ENCODE peak calls at places on chromosomes 3 and 15, in seven cellular contexts. One of them, this sample, is unnamed.

GRCh38 chr15:74200394-74200793 is 2.2 kb downstream of the STRA6 start:
- DNase-seq in activated CD4-positive, CD25-positive, alpha-beta regulatory T cell treated with anti-CD3 and anti-CD28 coated beads, Interleukin-2, amount 50 U/mL, for 72 hours: no peak
- DNase-seq in SW480: no peak
- DNase-seq in astrocyte of the spinal cord: peak
- DNase-seq in midbrain: no peak
- DNase-seq in stimulated activated naive CD4-positive, alpha-beta T cell: no peak
- DNase-seq in posterior cingulate gyrus: no peak
- DNase-seq in this sample: peak

GRCh38 chr15:74382004-74382816 is 14.8 kb upstream of the CYP11A1 start:
- DNase-seq in activated CD4-positive, CD25-positive, alpha-beta regulatory T cell treated with anti-CD3 and anti-CD28 coated beads, Interleukin-2, amount 50 U/mL, for 72 hours: peak
- DNase-seq in SW480: peak
- DNase-seq in astrocyte of the spinal cord: peak
- DNase-seq in midbrain: peak
- DNase-seq in stimulated activated naive CD4-positive, alpha-beta T cell: peak
- DNase-seq in posterior cingulate gyrus: peak
- DNase-seq in this sample: peak

GRCh38 chr3:49378249-49378899 is 20.2 kb upstream of the GPX1 start:
- DNase-seq in activated CD4-positive, CD25-positive, alpha-beta regulatory T cell treated with anti-CD3 and anti-CD28 coated beads, Interleukin-2, amount 50 U/mL, for 72 hours: no peak
- DNase-seq in SW480: peak
- DNase-seq in astrocyte of the spinal cord: peak
- DNase-seq in midbrain: no peak
- DNase-seq in stimulated activated naive CD4-positive, alpha-beta T cell: no peak
- DNase-seq in posterior cingulate gyrus: no peak
- DNase-seq in this sample: peak

GRCh38 chr3:102181202-102181920 is 253.5 kb upstream of the ZPLD1 start:
- DNase-seq in activated CD4-positive, CD25-positive, alpha-beta regulatory T cell treated with anti-CD3 and anti-CD28 coated beads, Interleukin-2, amount 50 U/mL, for 72 hours: no peak
- DNase-seq in SW480: no peak
- DNase-seq in astrocyte of the spinal cord: peak
- DNase-seq in midbrain: no peak
- DNase-seq in stimulated activated naive CD4-positive, alpha-beta T cell: no peak
- DNase-seq in posterior cingulate gyrus: no peak
- DNase-seq in this sample: no peak

GRCh38 chr3:112086857-112087524 is 802 bp downstream of the C3orf52 start:
- DNase-seq in activated CD4-positive, CD25-positive, alpha-beta regulatory T cell treated with anti-CD3 and anti-CD28 coated beads, Interleukin-2, amount 50 U/mL, for 72 hours: no peak
- DNase-seq in SW480: peak
- DNase-seq in astrocyte of the spinal cord: no peak
- DNase-seq in midbrain: no peak
- DNase-seq in stimulated activated naive CD4-positive, alpha-beta T cell: no peak
- DNase-seq in posterior cingulate gyrus: no peak
- DNase-seq in this sample: no peak

GRCh38 chr3:168952551-168952950 is 711.0 kb downstream of the MECOM start:
- DNase-seq in activated CD4-positive, CD25-positive, alpha-beta regulatory T cell treated with anti-CD3 and anti-CD28 coated beads, Interleukin-2, amount 50 U/mL, for 72 hours: no peak
- DNase-seq in SW480: peak
- DNase-seq in astrocyte of the spinal cord: peak
- DNase-seq in midbrain: peak
- DNase-seq in stimulated activated naive CD4-positive, alpha-beta T cell: no peak
- DNase-seq in posterior cingulate gyrus: no peak
- DNase-seq in this sample: no peak

GRCh38 chr3:67654099-67654831 is at the start of gene SUCLG2:
- DNase-seq in activated CD4-positive, CD25-positive, alpha-beta regulatory T cell treated with anti-CD3 and anti-CD28 coated beads, Interleukin-2, amount 50 U/mL, for 72 hours: peak
- DNase-seq in SW480: peak
- DNase-seq in astrocyte of the spinal cord: peak
- DNase-seq in midbrain: peak
- DNase-seq in stimulated activated naive CD4-positive, alpha-beta T cell: peak
- DNase-seq in posterior cingulate gyrus: peak
- DNase-seq in this sample: peak

GRCh38 chr3:149134560-149134959 is 5.1 kb downstream of the HPS3 start:
- DNase-seq in activated CD4-positive, CD25-positive, alpha-beta regulatory T cell treated with anti-CD3 and anti-CD28 coated beads, Interleukin-2, amount 50 U/mL, for 72 hours: no peak
- DNase-seq in SW480: no peak
- DNase-seq in astrocyte of the spinal cord: peak
- DNase-seq in midbrain: no peak
- DNase-seq in stimulated activated naive CD4-positive, alpha-beta T cell: no peak
- DNase-seq in posterior cingulate gyrus: no peak
- DNase-seq in this sample: no peak

GRCh38 chr3:123104550-123104949 is 37.7 kb downstream of the PDIA5 start:
- DNase-seq in activated CD4-positive, CD25-positive, alpha-beta regulatory T cell treated with anti-CD3 and anti-CD28 coated beads, Interleukin-2, amount 50 U/mL, for 72 hours: no peak
- DNase-seq in SW480: no peak
- DNase-seq in astrocyte of the spinal cord: peak
- DNase-seq in midbrain: no peak
- DNase-seq in stimulated activated naive CD4-positive, alpha-beta T cell: no peak
- DNase-seq in posterior cingulate gyrus: no peak
- DNase-seq in this sample: no peak

GRCh38 chr3:172709776-172710708 is 825 bp downstream of the NCEH1 start:
- DNase-seq in activated CD4-positive, CD25-positive, alpha-beta regulatory T cell treated with anti-CD3 and anti-CD28 coated beads, Interleukin-2, amount 50 U/mL, for 72 hours: no peak
- DNase-seq in SW480: peak
- DNase-seq in astrocyte of the spinal cord: no peak
- DNase-seq in midbrain: peak
- DNase-seq in stimulated activated naive CD4-positive, alpha-beta T cell: no peak
- DNase-seq in posterior cingulate gyrus: peak
- DNase-seq in this sample: peak

GRCh38 chr3:169041677-169042171 is 621.8 kb downstream of the MECOM start:
- DNase-seq in activated CD4-positive, CD25-positive, alpha-beta regulatory T cell treated with anti-CD3 and anti-CD28 coated beads, Interleukin-2, amount 50 U/mL, for 72 hours: no peak
- DNase-seq in SW480: peak
- DNase-seq in astrocyte of the spinal cord: peak
- DNase-seq in midbrain: no peak
- DNase-seq in stimulated activated naive CD4-positive, alpha-beta T cell: no peak
- DNase-seq in posterior cingulate gyrus: no peak
- DNase-seq in this sample: no peak